ENCODE peak calls at places on chromosomes 1 and 21, in nine cellular contexts. U, X, N, G, Y, O, F, B and K are unnamed samples.

GRCh38 chr1:111471012-111471411 is 2.8 kb upstream of the C1orf162 start:
- DNase-seq in G (no peak), Y (peak; percentile 79), N (no peak), O (no peak), X (peak; percentile 20), F (no peak), U (peak; percentile 61), B (peak; percentile 20), K (no peak)

GRCh38 chr1:156838972-156839371 is 19.9 kb downstream of the INSRR start:
- DNase-seq in B (no peak), G (peak; percentile 72), Y (no peak), X (no peak), O (no peak), F (peak; percentile 43), N (no peak), U (no peak), K (no peak)

GRCh38 chr21:41964171-41964570 is 10.4 kb upstream of the C2CD2 start:
- DNase-seq in G (no peak), X (no peak), F (no peak), B (no peak), O (no peak), N (no peak), Y (no peak), U (no peak), K (no peak)

GRCh38 chr21:29717659-29718058 is 222.1 kb downstream of the GRIK1 start:
- DNase-seq in X (no peak), G (no peak), O (no peak), Y (no peak), B (no peak), N (no peak), U (no peak), F (no peak), K (no peak)

GRCh38 chr1:235649722-235650163 is at the start of gene GNG4:
- DNase-seq in B (no peak), G (no peak), Y (no peak), U (no peak), F (no peak), X (no peak), N (no peak), O (no peak), K (no peak)

GRCh38 chr1:239587066-239587465 is 200.7 kb downstream of the CHRM3 start:
- DNase-seq in N (no peak), O (no peak), U (no peak), F (no peak), G (no peak), Y (no peak), X (no peak), B (no peak), K (no peak)

GRCh38 chr1:182430263-182431068 is 19.5 kb upstream of the RGSL1 start:
- DNase-seq in Y (no peak), X (no peak), O (no peak), F (peak; percentile 89), B (no peak), N (no peak), U (no peak), G (no peak), K (no peak)

GRCh38 chr1:117447661-117448060 is 80.4 kb downstream of the MAN1A2 start:
- DNase-seq in X (no peak), G (no peak), O (no peak), B (no peak), U (no peak), Y (no peak), F (no peak), N (no peak), K (no peak)

GRCh38 chr1:231397882-231398671 is 24.0 kb downstream of the EGLN1 start:
- DNase-seq in U (no peak), N (no peak), O (no peak), Y (no peak), B (no peak), F (no peak), G (no peak), X (no peak), K (no peak)

GRCh38 chr1:1777510-1777909 is 760 bp downstream of the NADK start:
- DNase-seq in Y (peak; percentile 87), F (peak; percentile 21), O (no peak), N (no peak), B (no peak), X (peak; percentile 58), U (peak; percentile 65), G (no peak), K (no peak)

GRCh38 chr21:35257413-35257812 is 208.3 kb upstream of the RUNX1 start:
- DNase-seq in U (peak; percentile 79), N (peak; percentile 68), Y (peak; percentile 72), X (peak; percentile 83), O (peak; percentile 77), F (no peak), B (peak; percentile 75), G (peak; percentile 13), K (peak; percentile 99)

GRCh38 chr1:209433649-209434031 is 149.9 kb upstream of the CAMK1G start:
- DNase-seq in B (no peak), U (no peak), N (no peak), F (no peak), X (no peak), G (no peak), O (no peak), Y (no peak), K (no peak)

GRCh38 chr1:66599346-66599745 is 65.4 kb downstream of the SGIP1 start:
- DNase-seq in B (no peak), F (no peak), U (no peak), G (no peak), Y (no peak), O (no peak), N (no peak), X (no peak), K (no peak)

GRCh38 chr1:41673355-41673754 is 188.9 kb upstream of the EDN2 start:
- DNase-seq in U (no peak), B (no peak), X (no peak), N (no peak), F (peak; percentile 79), G (no peak), O (no peak), Y (no peak), K (no peak)

GRCh38 chr21:45303751-45304150 is 16.1 kb upstream of the POFUT2 start:
- DNase-seq in F (no peak), N (no peak), U (peak; percentile 38), O (no peak), G (no peak), B (no peak), Y (peak; percentile 66), X (no peak), K (no peak)

GRCh38 chr1:15676688-15677661 is 7.1 kb upstream of the PLEKHM2 start:
- DNase-seq in Y (no peak), U (no peak), F (no peak), O (no peak), X (no peak), G (no peak), B (no peak), N (no peak), K (no peak)

GRCh38 chr1:54016343-54017282 is 1.4 kb downstream of the LDLRAD1 start:
- DNase-seq in X (peak; percentile 24), O (peak; percentile 24), F (no peak), Y (no peak), U (no peak), G (peak; percentile 70), N (no peak), B (no peak), K (peak; percentile 84)

DNA sequence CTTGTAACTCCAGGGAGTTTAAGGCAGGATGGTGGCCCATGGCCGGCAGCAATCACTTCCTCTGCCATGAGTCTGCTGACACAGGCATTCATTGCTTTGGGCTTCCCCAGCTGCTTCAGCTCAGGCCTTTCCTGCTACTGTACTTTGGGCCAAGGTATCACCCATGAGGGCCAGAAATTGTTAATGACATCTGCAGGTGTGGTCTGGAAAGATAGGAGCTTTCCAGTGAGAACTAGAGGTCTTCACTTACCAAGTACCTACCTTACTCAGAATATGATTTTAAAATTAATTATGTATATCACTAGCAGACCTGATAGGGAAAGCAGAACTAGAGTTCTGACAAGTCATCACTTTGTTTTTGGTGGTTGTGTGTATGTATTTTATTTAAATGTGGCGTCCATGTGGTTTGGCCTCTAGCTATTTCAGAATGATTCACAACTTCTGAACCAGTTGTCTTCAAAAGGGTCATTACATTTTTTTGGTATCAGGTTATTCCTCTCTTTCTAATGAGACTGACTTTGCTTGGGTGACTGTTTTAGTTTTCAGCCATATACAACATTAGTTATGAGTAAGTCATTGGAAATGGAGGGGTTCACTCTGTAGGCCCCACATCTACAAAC is 2.7 kb downstream of the RGL1 start:
- DNase-seq in O (peak; percentile 53), Y (no peak), G (no peak), U (no peak), F (peak; percentile 73), B (no peak), N (no peak), X (no peak), K (no peak)
- H3K4me3 ChIP-seq in O (peak overlapping the region; percentile 80), Y (peak overlapping the region; percentile 53), G (no peak overlapping the region), U (peak overlapping the region; percentile 71), F (peak overlapping the region; percentile 95), B (no peak overlapping the region), N (no peak overlapping the region), X (no peak overlapping the region), K (no peak overlapping the region)

GRCh38 chr1:219805191-219805590 is 123.2 kb downstream of the SLC30A10 start:
- DNase-seq in Y (no peak), N (no peak), X (no peak), F (no peak), G (no peak), B (no peak), U (no peak), O (no peak), K (no peak)
- TF ChIP-seq CTCF in Y (no peak), N (peak; percentile 6), X (no peak), F (no peak), G (peak; percentile 38), B (no peak), U (no peak), O (peak; percentile 18), K (no peak)

GRCh38 chr1:153790282-153790995 is 15.2 kb downstream of the SLC27A3 start:
- DNase-seq in F (no peak), O (no peak), G (no peak), U (peak; percentile 85), N (peak; percentile 62), Y (peak; percentile 97), B (peak; percentile 51), X (peak; percentile 67), K (no peak)
- H3K4me3 ChIP-seq in F (peak overlapping the region; percentile 24), O (no peak overlapping the region), G (no peak overlapping the region), U (peak overlapping the region; percentile 50), N (peak overlapping the region; percentile 41), Y (peak overlapping the region; percentile 48), B (peak overlapping the region; percentile 45), X (no peak overlapping the region), K (no peak overlapping the region)

DNA sequence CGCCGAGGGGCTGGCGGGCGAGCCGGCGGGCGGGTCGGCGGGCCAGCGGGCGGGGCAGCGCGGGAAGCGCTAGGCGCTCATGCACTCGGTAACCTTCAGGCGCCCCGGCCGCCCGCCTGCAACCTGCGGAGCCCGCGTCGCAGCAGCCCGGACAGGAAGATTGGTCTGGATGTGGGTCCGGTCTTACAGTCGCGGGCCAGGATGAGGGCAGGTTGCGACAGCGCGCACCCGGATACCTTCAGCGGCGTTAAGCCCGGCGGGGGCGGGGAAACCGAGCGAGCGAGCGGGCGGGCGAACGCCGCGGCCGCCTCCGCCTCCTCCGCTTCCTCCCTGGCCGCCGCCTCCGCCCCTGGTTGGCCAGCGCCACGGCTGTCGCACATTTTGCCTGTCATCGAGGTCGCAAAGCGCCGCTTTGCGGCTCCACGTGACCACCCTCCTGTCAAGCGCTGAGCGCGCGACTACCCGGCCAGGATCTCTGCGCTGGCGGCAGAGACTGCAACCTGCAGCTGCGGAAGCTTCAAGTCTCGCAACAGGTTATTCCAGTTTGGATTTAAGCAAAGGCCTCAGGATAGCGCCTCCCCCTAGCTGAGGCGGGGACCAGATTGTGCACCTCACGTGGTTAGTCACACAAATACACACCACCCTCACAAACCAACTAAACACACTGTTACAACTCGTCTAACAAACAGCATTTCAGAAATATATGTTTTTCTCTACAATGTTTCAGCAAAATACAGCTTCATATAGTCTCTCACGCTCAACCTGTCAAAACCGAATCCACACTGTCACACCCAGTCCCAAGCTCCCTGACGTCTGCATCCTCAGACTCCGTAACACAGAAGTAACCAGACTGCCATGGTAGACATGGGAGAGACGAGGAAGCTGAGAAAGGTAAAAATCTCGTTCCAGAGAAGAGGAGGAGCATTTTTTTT is at the start of gene FAF1:
- DNase-seq in X (peak; percentile 98), O (peak; percentile 82), Y (peak; percentile 98), N (peak; percentile 78), U (peak; percentile 99), F (no peak), B (peak; percentile 94), G (peak; percentile 89), K (peak; percentile 92)
- TF ChIP-seq CTCF in X (peak; percentile 20), O (no peak), Y (peak; percentile 34), N (peak; percentile 25), U (peak; percentile 23), F (no peak), B (peak; percentile 51), G (no peak), K (no peak)